ENCODE peak calls at places on chromosomes 7 and 10, in seven cellular contexts. One of them, this sample, is unnamed. For H3K9me3 and H3K4me1, the result is how much of the 10 kb centered on the place peaks cover.

GRCh38 chr10:75350791-75351190 is 50.8 kb downstream of the ZNF503 start:
- DNase-seq in GM23248: peak
- DNase-seq in mammary epithelial cell: peak
- DNase-seq in colonic mucosa: no peak
- DNase-seq in neural progenitor cell: no peak
- DNase-seq in PC-3: peak
- DNase-seq in neuronal stem cell: no peak
- DNase-seq in this sample: peak

GRCh38 chr7:137579913-137580640 is 236.5 kb upstream of the PTN start:
- DNase-seq in PC-3: peak
- DNase-seq in GM23248: peak
- DNase-seq in mammary epithelial cell: peak
- DNase-seq in neural progenitor cell: no peak
- DNase-seq in colonic mucosa: no peak
- DNase-seq in neuronal stem cell: no peak
- DNase-seq in this sample: no peak

GRCh38 chr7:92134271-92135099 is at the start of gene CYP51A1:
- DNase-seq in PC-3: peak
- DNase-seq in GM23248: peak
- DNase-seq in colonic mucosa: peak
- DNase-seq in mammary epithelial cell: peak
- DNase-seq in neural progenitor cell: peak
- DNase-seq in neuronal stem cell: peak
- DNase-seq in this sample: peak

GRCh38 chr7:54917613-54918406 is 101.0 kb upstream of the EGFR start:
- DNase-seq in colonic mucosa: no peak
- DNase-seq in GM23248: no peak
- DNase-seq in PC-3: no peak
- DNase-seq in neural progenitor cell: no peak
- DNase-seq in neuronal stem cell: no peak
- DNase-seq in mammary epithelial cell: no peak
- DNase-seq in this sample: no peak

GRCh38 chr7:7971308-7972040 is 2.9 kb downstream of the GLCCI1 start:
- DNase-seq in colonic mucosa: no peak
- DNase-seq in mammary epithelial cell: no peak
- DNase-seq in neural progenitor cell: no peak
- DNase-seq in GM23248: no peak
- DNase-seq in PC-3: no peak
- DNase-seq in neuronal stem cell: no peak
- DNase-seq in this sample: no peak

GRCh38 chr7:17802056-17802455 is 138.2 kb downstream of the SNX13 start:
- DNase-seq in neural progenitor cell: no peak
- DNase-seq in colonic mucosa: no peak
- DNase-seq in PC-3: no peak
- DNase-seq in mammary epithelial cell: peak
- DNase-seq in GM23248: peak
- DNase-seq in neuronal stem cell: no peak
- DNase-seq in this sample: no peak

GRCh38 chr7:133529861-133530260 is 277.0 kb downstream of the EXOC4 start:
- DNase-seq in neuronal stem cell: no peak
- DNase-seq in colonic mucosa: no peak
- DNase-seq in neural progenitor cell: no peak
- DNase-seq in mammary epithelial cell: no peak
- DNase-seq in PC-3: no peak
- DNase-seq in GM23248: no peak
- DNase-seq in this sample: no peak

GRCh38 chr10:11230706-11231105 is 213.0 kb downstream of the CELF2 start:
- DNase-seq in neuronal stem cell: no peak
- DNase-seq in PC-3: no peak
- DNase-seq in mammary epithelial cell: no peak
- DNase-seq in neural progenitor cell: no peak
- DNase-seq in colonic mucosa: no peak
- DNase-seq in GM23248: no peak
- DNase-seq in this sample: no peak

GRCh38 chr7:92621641-92622429 is 31.6 kb upstream of the FAM133B start:
- DNase-seq in mammary epithelial cell: peak
- DNase-seq in PC-3: no peak
- DNase-seq in neuronal stem cell: no peak
- DNase-seq in colonic mucosa: no peak
- DNase-seq in GM23248: peak
- DNase-seq in neural progenitor cell: no peak
- DNase-seq in this sample: no peak

GRCh38 chr7:149217570-149217969 is 21.9 kb upstream of the ZNF212 start:
- DNase-seq in neuronal stem cell: no peak
- DNase-seq in PC-3: no peak
- DNase-seq in colonic mucosa: no peak
- DNase-seq in neural progenitor cell: no peak
- DNase-seq in GM23248: no peak
- DNase-seq in mammary epithelial cell: no peak
- DNase-seq in this sample: no peak

GRCh38 chr10:34959786-34960185 is 130.4 kb downstream of the CUL2 start:
- DNase-seq in colonic mucosa: no peak
- DNase-seq in GM23248: no peak
- DNase-seq in neural progenitor cell: no peak
- DNase-seq in mammary epithelial cell: no peak
- DNase-seq in neuronal stem cell: no peak
- DNase-seq in PC-3: no peak
- DNase-seq in this sample: no peak

GRCh38 chr7:82810558-82811259 is 352.0 kb downstream of the PCLO start:
- DNase-seq in neural progenitor cell: peak
- DNase-seq in colonic mucosa: no peak
- DNase-seq in neuronal stem cell: peak
- DNase-seq in GM23248: peak
- DNase-seq in PC-3: peak
- DNase-seq in mammary epithelial cell: peak
- DNase-seq in this sample: no peak

GRCh38 chr7:124489925-124490324 is 275.7 kb downstream of the GPR37 start:
- DNase-seq in PC-3: no peak
- DNase-seq in neuronal stem cell: no peak
- DNase-seq in neural progenitor cell: no peak
- DNase-seq in GM23248: no peak
- DNase-seq in mammary epithelial cell: no peak
- DNase-seq in colonic mucosa: no peak
- DNase-seq in this sample: no peak

GRCh38 chr7:140902305-140902953 is 22.3 kb downstream of the BRAF start:
- DNase-seq in colonic mucosa: no peak
- DNase-seq in PC-3: no peak
- DNase-seq in neuronal stem cell: no peak
- DNase-seq in GM23248: no peak
- DNase-seq in mammary epithelial cell: no peak
- DNase-seq in neural progenitor cell: no peak
- DNase-seq in this sample: no peak

GRCh38 chr10:68618234-68618633 is 58.1 kb downstream of the TET1 start:
- DNase-seq in neural progenitor cell: no peak
- DNase-seq in mammary epithelial cell: no peak
- DNase-seq in neuronal stem cell: no peak
- DNase-seq in colonic mucosa: no peak
- DNase-seq in GM23248: no peak
- DNase-seq in PC-3: no peak
- DNase-seq in this sample: no peak

GRCh38 chr10:129951841-129952240 is 12.2 kb downstream of the EBF3 start:
- DNase-seq in neuronal stem cell: no peak
- DNase-seq in PC-3: no peak
- DNase-seq in neural progenitor cell: no peak
- DNase-seq in mammary epithelial cell: no peak
- DNase-seq in GM23248: no peak
- DNase-seq in colonic mucosa: no peak
- DNase-seq in this sample: no peak

GRCh38 chr10:108911814-108912541 is 1011.3 kb downstream of the XPNPEP1 start:
- DNase-seq in colonic mucosa: peak
- DNase-seq in GM23248: peak
- DNase-seq in mammary epithelial cell: peak
- DNase-seq in neural progenitor cell: peak
- DNase-seq in neuronal stem cell: peak
- DNase-seq in PC-3: peak
- DNase-seq in this sample: no peak

GRCh38 chr7:73919694-73920375 is 58.9 kb downstream of the TMEM270 start:
- DNase-seq in PC-3: no peak
- DNase-seq in neural progenitor cell: no peak
- DNase-seq in colonic mucosa: no peak
- DNase-seq in neuronal stem cell: no peak
- DNase-seq in mammary epithelial cell: no peak
- DNase-seq in GM23248: no peak
- DNase-seq in this sample: no peak

GRCh38 chr7:101608772-101609713 is 20.1 kb downstream of the MYL10 start:
- DNase-seq in neuronal stem cell: no peak
- DNase-seq in GM23248: no peak
- DNase-seq in mammary epithelial cell: peak
- DNase-seq in colonic mucosa: peak
- DNase-seq in neural progenitor cell: no peak
- DNase-seq in PC-3: peak
- DNase-seq in this sample: no peak

GRCh38 chr7:20393021-20394015 is 62.6 kb downstream of the ITGB8 start:
- DNase-seq in colonic mucosa: no peak
- DNase-seq in mammary epithelial cell: no peak
- DNase-seq in neuronal stem cell: no peak
- DNase-seq in neural progenitor cell: no peak
- DNase-seq in GM23248: no peak
- DNase-seq in PC-3: peak
- DNase-seq in this sample: no peak

GRCh38 chr10:131774618-131775443 is 126.0 kb upstream of the PPP2R2D start:
- DNase-seq in neural progenitor cell: no peak
- DNase-seq in PC-3: no peak
- DNase-seq in colonic mucosa: no peak
- DNase-seq in neuronal stem cell: no peak
- DNase-seq in mammary epithelial cell: no peak
- DNase-seq in GM23248: no peak
- DNase-seq in this sample: no peak
- H3K9me3 ChIP-seq in neural progenitor cell: under half
- H3K9me3 ChIP-seq in PC-3: under half
- H3K9me3 ChIP-seq in colonic mucosa: under half
- H3K9me3 ChIP-seq in neuronal stem cell: under half
- H3K9me3 ChIP-seq in mammary epithelial cell: half or more
- H3K9me3 ChIP-seq in GM23248: under half
- H3K9me3 ChIP-seq in this sample: under half

DNA sequence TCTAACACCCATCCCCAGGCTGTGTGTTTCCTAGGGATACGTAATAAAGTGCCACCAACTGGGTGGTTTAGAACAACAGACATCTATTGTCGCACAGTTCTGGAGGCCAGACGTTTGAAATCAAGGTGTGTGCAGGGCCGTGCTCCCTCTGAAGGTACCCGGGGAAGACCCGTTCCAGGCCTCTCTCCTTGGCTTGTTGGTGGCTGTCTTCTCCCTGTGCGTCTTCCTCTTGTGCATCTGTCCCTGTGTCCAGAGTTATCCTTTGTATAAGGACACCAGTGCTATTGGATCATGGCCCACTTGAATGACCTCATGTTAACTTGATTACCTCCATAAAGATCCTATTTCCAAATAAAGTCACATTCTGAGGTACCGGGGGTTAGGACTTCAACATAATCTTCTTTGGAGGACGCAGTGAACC is 15.6 kb downstream of the GRK5 start:
- DNase-seq in mammary epithelial cell: no peak
- DNase-seq in colonic mucosa: no peak
- DNase-seq in PC-3: no peak
- DNase-seq in neuronal stem cell: no peak
- DNase-seq in neural progenitor cell: no peak
- DNase-seq in GM23248: no peak
- DNase-seq in this sample: no peak
- H3K9ac ChIP-seq in mammary epithelial cell: no peak
- H3K9ac ChIP-seq in colonic mucosa: no peak
- H3K9ac ChIP-seq in PC-3: no peak
- H3K9ac ChIP-seq in neuronal stem cell: no peak
- H3K9ac ChIP-seq in neural progenitor cell: no peak
- H3K9ac ChIP-seq in GM23248: no peak
- H3K9ac ChIP-seq in this sample: no peak

GRCh38 chr7:30722671-30723070 is 29.3 kb upstream of the INMT start:
- DNase-seq in neuronal stem cell: no peak
- DNase-seq in GM23248: no peak
- DNase-seq in PC-3: no peak
- DNase-seq in mammary epithelial cell: no peak
- DNase-seq in neural progenitor cell: no peak
- DNase-seq in colonic mucosa: no peak
- DNase-seq in this sample: no peak

GRCh38 chr7:30721211-30721610 is 30.7 kb upstream of the INMT start:
- DNase-seq in colonic mucosa: no peak
- DNase-seq in neuronal stem cell: no peak
- DNase-seq in PC-3: no peak
- DNase-seq in mammary epithelial cell: no peak
- DNase-seq in neural progenitor cell: no peak
- DNase-seq in GM23248: no peak
- DNase-seq in this sample: no peak

GRCh38 chr7:30727061-30727945 is 24.6 kb upstream of the INMT start:
- DNase-seq in colonic mucosa: no peak
- DNase-seq in GM23248: peak
- DNase-seq in PC-3: peak
- DNase-seq in neuronal stem cell: no peak
- DNase-seq in neural progenitor cell: no peak
- DNase-seq in mammary epithelial cell: no peak
- DNase-seq in this sample: no peak

GRCh38 chr7:30726296-30727006 is 25.5 kb upstream of the INMT start:
- DNase-seq in colonic mucosa: no peak
- DNase-seq in neural progenitor cell: no peak
- DNase-seq in PC-3: no peak
- DNase-seq in neuronal stem cell: no peak
- DNase-seq in GM23248: no peak
- DNase-seq in mammary epithelial cell: no peak
- DNase-seq in this sample: no peak

GRCh38 chr7:30723776-30724175 is 28.2 kb upstream of the INMT start:
- DNase-seq in PC-3: no peak
- DNase-seq in neuronal stem cell: no peak
- DNase-seq in neural progenitor cell: no peak
- DNase-seq in colonic mucosa: no peak
- DNase-seq in GM23248: no peak
- DNase-seq in mammary epithelial cell: no peak
- DNase-seq in this sample: no peak
- H3K4me1 ChIP-seq in PC-3: under half
- H3K4me1 ChIP-seq in neuronal stem cell: under half
- H3K4me1 ChIP-seq in neural progenitor cell: under half
- H3K4me1 ChIP-seq in colonic mucosa: under half
- H3K4me1 ChIP-seq in GM23248: under half
- H3K4me1 ChIP-seq in mammary epithelial cell: under half
- H3K4me1 ChIP-seq in this sample: under half

GRCh38 chr7:24356758-24357386 is 72.9 kb downstream of the NPY start:
- DNase-seq in neural progenitor cell: no peak
- DNase-seq in colonic mucosa: no peak
- DNase-seq in mammary epithelial cell: no peak
- DNase-seq in PC-3: no peak
- DNase-seq in neuronal stem cell: no peak
- DNase-seq in GM23248: no peak
- DNase-seq in this sample: no peak

GRCh38 chr7:24366901-24367300 is 82.9 kb downstream of the NPY start:
- DNase-seq in PC-3: no peak
- DNase-seq in colonic mucosa: no peak
- DNase-seq in neuronal stem cell: no peak
- DNase-seq in neural progenitor cell: no peak
- DNase-seq in GM23248: no peak
- DNase-seq in mammary epithelial cell: no peak
- DNase-seq in this sample: no peak

GRCh38 chr7:24365606-24366005 is 81.6 kb downstream of the NPY start:
- DNase-seq in mammary epithelial cell: no peak
- DNase-seq in neuronal stem cell: no peak
- DNase-seq in neural progenitor cell: no peak
- DNase-seq in GM23248: no peak
- DNase-seq in colonic mucosa: no peak
- DNase-seq in PC-3: no peak
- DNase-seq in this sample: no peak

DNA sequence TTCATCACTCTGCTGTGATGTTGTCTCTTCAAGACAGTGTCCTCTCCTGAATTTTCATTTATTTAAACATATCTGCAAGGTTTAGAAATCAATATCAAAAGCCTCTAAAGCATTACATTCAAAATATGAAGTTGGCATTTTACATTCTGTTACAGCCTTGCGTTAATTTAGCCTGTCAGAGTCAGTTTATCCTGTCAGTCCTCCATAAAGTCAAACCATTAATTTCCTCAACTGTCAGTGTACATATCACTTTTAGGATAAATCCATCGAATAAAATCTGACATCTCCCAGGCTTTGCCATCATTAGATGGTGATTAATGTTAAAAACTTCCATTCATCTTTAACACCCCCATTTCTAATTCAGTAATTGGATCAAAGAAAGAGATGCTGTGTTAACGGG is 77.0 kb downstream of the NPY start:
- DNase-seq in neuronal stem cell: no peak
- DNase-seq in neural progenitor cell: no peak
- DNase-seq in PC-3: no peak
- DNase-seq in GM23248: no peak
- DNase-seq in colonic mucosa: no peak
- DNase-seq in mammary epithelial cell: no peak
- DNase-seq in this sample: no peak
- H3K9me3 ChIP-seq in neuronal stem cell: under half
- H3K9me3 ChIP-seq in neural progenitor cell: under half
- H3K9me3 ChIP-seq in PC-3: under half
- H3K9me3 ChIP-seq in GM23248: under half
- H3K9me3 ChIP-seq in colonic mucosa: under half
- H3K9me3 ChIP-seq in mammary epithelial cell: under half
- H3K9me3 ChIP-seq in this sample: under half